ENCODE peak calls at places on chromosomes 7 and 10, in five cellular contexts. T, Q, G, H and D are unnamed samples.

GRCh38 chr7:110399421-110399820 is 691.5 kb upstream of the LRRN3 start:
- DNase-seq in T (peak), Q (no peak), G (no peak), H (no peak), D (no peak)

GRCh38 chr10:68666280-68666760 is 54.7 kb upstream of the CCAR1 start:
- DNase-seq in T (peak), Q (no peak), G (peak), H (no peak), D (no peak)

GRCh38 chr7:117937726-117938483 is 64.7 kb upstream of the CTTNBP2 start:
- DNase-seq in T (no peak), Q (no peak), G (no peak), H (no peak), D (no peak)

GRCh38 chr10:126124923-126125322 is 228.6 kb downstream of the FANK1 start:
- DNase-seq in T (peak), Q (no peak), G (no peak), H (no peak), D (no peak)

GRCh38 chr10:14360951-14361350 is 30.2 kb upstream of the FRMD4A start:
- DNase-seq in T (no peak), Q (no peak), G (no peak), H (no peak), D (no peak)

GRCh38 chr7:157795199-157795598 is 458.4 kb downstream of the DNAJB6 start:
- DNase-seq in T (no peak), Q (no peak), G (no peak), H (no peak), D (no peak)

GRCh38 chr10:43229208-43230061 is 37.4 kb downstream of the RASGEF1A start:
- DNase-seq in T (no peak), Q (no peak), G (no peak), H (peak), D (peak)

GRCh38 chr7:95468071-95468470 is 17.7 kb upstream of the ASB4 start:
- DNase-seq in T (no peak), Q (no peak), G (no peak), H (no peak), D (no peak)

GRCh38 chr7:157043745-157044144 is 33.3 kb upstream of the MNX1 start:
- DNase-seq in T (peak), Q (no peak), G (no peak), H (no peak), D (no peak)

GRCh38 chr7:142873281-142873784 is 12.2 kb downstream of the TRPV6 start:
- DNase-seq in T (no peak), Q (peak), G (no peak), H (no peak), D (peak)

GRCh38 chr7:99143853-99144672 is at the start of gene SMURF1:
- DNase-seq in T (peak), Q (peak), G (peak), H (peak), D (peak)

GRCh38 chr7:46534593-46535271 is 613.7 kb upstream of the IGFBP3 start:
- DNase-seq in T (peak), Q (no peak), G (no peak), H (no peak), D (peak)

GRCh38 chr7:111074071-111074771 is 16.7 kb upstream of the LRRN3 start:
- DNase-seq in T (no peak), Q (no peak), G (peak), H (no peak), D (no peak)

GRCh38 chr10:103676058-103676785 is 179.2 kb downstream of the SH3PXD2A start:
- DNase-seq in T (peak), Q (no peak), G (peak), H (no peak), D (no peak)

GRCh38 chr10:60731134-60731883 is 47.0 kb upstream of the CDK1 start:
- DNase-seq in T (peak), Q (no peak), G (peak), H (no peak), D (no peak)

GRCh38 chr7:92133737-92134270 is 473 bp downstream of the CYP51A1 start:
- DNase-seq in T (peak), Q (peak), G (no peak), H (no peak), D (peak)

GRCh38 chr10:121910673-121911420 is 17.0 kb downstream of the ATE1 start:
- DNase-seq in T (peak), Q (no peak), G (peak), H (no peak), D (no peak)

GRCh38 chr7:101031082-101031481 is 11.2 kb downstream of the MUC17 start:
- DNase-seq in T (no peak), Q (peak), G (peak), H (peak), D (peak)

GRCh38 chr7:39948375-39948774 is 1.7 kb upstream of the CDK13 start:
- DNase-seq in T (no peak), Q (no peak), G (no peak), H (no peak), D (no peak)

GRCh38 chr7:157522189-157522588 is 185.4 kb downstream of the DNAJB6 start:
- DNase-seq in T (no peak), Q (no peak), G (no peak), H (no peak), D (no peak)

GRCh38 chr7:151408839-151409554 is 841 bp downstream of the WDR86 start:
- DNase-seq in T (no peak), Q (no peak), G (no peak), H (peak), D (peak)

GRCh38 chr10:45545150-45545549 is 127.4 kb downstream of the ZFAND4 start:
- DNase-seq in T (no peak), Q (no peak), G (no peak), H (no peak), D (no peak)

GRCh38 chr10:52261362-52261761 is 52.7 kb upstream of the DKK1 start:
- DNase-seq in T (no peak), Q (no peak), G (peak), H (no peak), D (no peak)

GRCh38 chr7:23470290-23471089 is at the start of gene IGF2BP3:
- DNase-seq in T (peak), Q (peak), G (peak), H (peak), D (peak)

GRCh38 chr7:16223963-16224707 is 197.2 kb downstream of the CRPPA start:
- DNase-seq in T (no peak), Q (no peak), G (no peak), H (no peak), D (no peak)

GRCh38 chr10:80110986-80111385 is 21.5 kb upstream of the PLAC9 start:
- DNase-seq in T (no peak), Q (no peak), G (no peak), H (no peak), D (no peak)

GRCh38 chr7:85682819-85683218 is 496.0 kb upstream of the SEMA3D start:
- DNase-seq in T (peak), Q (no peak), G (peak), H (no peak), D (no peak)

GRCh38 chr7:3832199-3832598 is 531.1 kb downstream of the SDK1 start:
- DNase-seq in T (no peak), Q (no peak), G (no peak), H (no peak), D (no peak)

GRCh38 chr10:43194266-43194665 is 56.0 kb downstream of the CSGALNACT2 start:
- DNase-seq in T (no peak), Q (no peak), G (no peak), H (no peak), D (no peak)

GRCh38 chr7:54880326-54880989 is 121.4 kb upstream of the SEC61G start:
- DNase-seq in T (no peak), Q (no peak), G (no peak), H (no peak), D (no peak)

GRCh38 chr7:130063036-130063435 is 7.3 kb upstream of the KLHDC10 start:
- DNase-seq in T (peak), Q (peak), G (no peak), H (peak), D (peak)

GRCh38 chr7:3399858-3400257 is 98.8 kb downstream of the SDK1 start:
- DNase-seq in T (peak), Q (no peak), G (peak), H (peak), D (peak)

GRCh38 chr7:94877731-94878670 is 29.4 kb upstream of the PPP1R9A start:
- DNase-seq in T (no peak), Q (no peak), G (peak), H (no peak), D (no peak)

GRCh38 chr10:74334221-74334620 is 183.2 kb downstream of the ADK start:
- DNase-seq in T (no peak), Q (no peak), G (no peak), H (no peak), D (no peak)

GRCh38 chr7:139798892-139799291 is 21.1 kb upstream of the HIPK2 start:
- DNase-seq in T (no peak), Q (no peak), G (no peak), H (no peak), D (no peak)

GRCh38 chr7:22452142-22452763 is 47.7 kb downstream of the STEAP1B start:
- DNase-seq in T (peak), Q (peak), G (no peak), H (peak), D (peak)

GRCh38 chr7:159038066-159038465 is 106.6 kb downstream of the VIPR2 start:
- DNase-seq in T (no peak), Q (no peak), G (no peak), H (no peak), D (no peak)

GRCh38 chr10:117373848-117374505 is 1.3 kb downstream of the PDZD8 start:
- DNase-seq in T (peak), Q (peak), G (peak), H (no peak), D (peak)

GRCh38 chr10:6035101-6035834 is 26.9 kb downstream of the IL2RA start:
- DNase-seq in T (no peak), Q (no peak), G (no peak), H (no peak), D (no peak)

DNA sequence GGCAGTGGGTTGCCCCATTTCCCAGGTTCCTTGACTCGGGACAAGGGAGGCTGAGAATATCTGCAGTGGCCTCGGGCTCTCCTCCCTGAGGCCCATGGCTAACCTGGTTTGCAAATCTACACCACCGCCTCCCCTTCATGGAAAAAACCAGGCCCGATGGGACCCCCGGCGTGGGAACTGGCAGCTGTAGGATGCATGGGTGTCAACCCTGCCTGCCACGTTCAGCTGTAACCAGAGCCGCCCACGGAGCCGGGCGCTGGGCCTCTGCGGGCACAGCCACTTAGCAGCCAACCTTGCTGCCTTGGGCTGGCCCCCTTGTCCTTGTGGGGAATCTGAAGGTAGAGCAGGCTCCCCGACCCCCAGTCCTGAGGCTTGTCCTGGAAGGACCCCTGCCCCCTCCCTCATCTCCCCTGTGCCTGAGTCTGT is 1.6 kb downstream of the PWWP2B start:
- DNase-seq in T (no peak), Q (no peak), G (no peak), H (no peak), D (no peak)
- H2AFZ ChIP-seq in T (no peak), Q (no peak), G (no peak), H (no peak), D (no peak)

GRCh38 chr10:77927343-77928256 is 1.0 kb upstream of the DLG5 start:
- DNase-seq in T (peak), Q (no peak), G (no peak), H (no peak), D (peak)
- TF ChIP-seq EZH2 in T (peak), Q (no peak), G (no peak), H (no peak), D (no peak)

DNA sequence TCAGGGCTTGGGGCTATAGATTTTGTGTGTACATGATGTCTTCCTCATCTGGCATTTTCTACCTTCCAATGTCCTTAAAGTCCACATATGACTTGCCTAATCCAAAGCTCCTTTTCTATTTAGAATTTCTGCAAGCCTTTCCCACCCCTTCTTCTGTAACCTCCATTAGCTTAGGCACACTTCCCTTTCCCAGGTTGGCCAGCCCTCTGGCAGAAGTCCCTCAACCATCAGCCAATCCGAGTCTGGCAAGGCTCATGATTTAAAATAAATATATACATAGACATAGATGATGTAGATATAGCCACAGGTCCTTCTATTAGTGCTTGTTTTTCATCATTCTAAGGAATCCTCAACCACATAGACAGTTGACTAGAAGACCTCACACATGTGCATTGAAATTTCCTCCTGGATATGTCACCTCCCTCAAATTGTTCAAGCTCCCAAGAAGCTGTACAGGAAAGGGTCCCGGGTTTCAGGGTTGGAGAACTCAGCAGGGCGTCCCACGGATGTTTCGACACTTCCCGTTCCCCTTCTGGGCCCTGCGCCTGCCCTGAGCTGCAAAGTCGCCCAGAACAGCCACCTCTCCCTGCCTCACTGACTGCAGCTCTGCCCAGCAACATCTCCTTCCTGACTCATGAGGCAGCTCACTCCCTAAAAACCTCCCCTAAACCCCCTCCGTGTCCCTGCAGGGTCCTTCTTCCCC is 20.4 kb upstream of the PIK3AP1 start:
- DNase-seq in T (no peak), Q (no peak), G (no peak), H (no peak), D (no peak)
- H2AFZ ChIP-seq in T (no peak), Q (peak), G (no peak), H (no peak), D (no peak)

DNA sequence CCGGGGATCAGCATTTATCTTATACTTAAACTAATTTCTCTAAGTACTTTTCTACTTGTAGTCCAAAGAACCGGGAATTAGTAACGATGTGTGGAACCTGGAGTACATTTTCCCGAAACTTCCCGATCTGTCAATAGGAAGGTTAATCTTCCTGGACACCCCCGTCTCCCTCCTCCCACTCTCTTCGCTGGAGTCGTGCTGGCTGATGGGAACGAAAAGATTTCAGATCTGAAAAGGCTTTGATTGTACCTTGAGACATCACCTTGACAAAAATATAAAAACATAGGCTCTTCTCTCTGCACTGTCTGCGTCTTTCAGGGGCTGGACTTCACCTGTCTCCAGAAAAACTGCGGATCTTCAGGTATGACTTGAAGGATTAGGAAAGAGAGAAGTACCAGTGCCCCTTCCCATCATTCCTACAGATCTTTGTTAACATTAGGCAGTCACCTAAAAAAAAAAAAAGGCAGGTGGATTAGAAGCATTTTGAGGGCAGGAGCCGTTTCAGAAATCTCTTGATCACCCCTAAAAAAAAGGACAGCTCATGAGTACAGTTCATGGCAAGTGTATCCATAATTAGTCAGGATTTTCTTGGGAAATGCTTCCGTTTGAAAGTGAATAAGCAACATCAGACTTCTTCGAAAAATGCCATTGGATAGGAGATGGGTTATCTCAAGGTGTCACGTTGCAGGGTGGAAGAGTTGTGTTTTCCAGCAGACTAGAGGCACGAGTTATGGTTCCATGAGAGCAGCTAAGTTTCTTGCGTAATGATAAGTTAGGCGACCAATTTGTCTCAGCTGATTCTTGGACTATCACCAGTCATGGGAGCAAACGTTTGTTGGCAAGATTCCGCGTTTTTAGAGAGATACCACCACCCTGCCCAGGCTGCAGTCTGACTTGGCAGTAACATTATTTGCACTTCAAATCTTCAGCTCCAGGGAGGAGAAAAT is 7.8 kb upstream of the BAMBI start:
- DNase-seq in T (no peak), Q (no peak), G (no peak), H (no peak), D (peak)
- TF ChIP-seq EZH2 in T (no peak), Q (no peak), G (no peak), H (no peak), D (no peak)

GRCh38 chr10:49001402-49001801 is 61.8 kb upstream of the LRRC18 start:
- DNase-seq in T (no peak), Q (peak), G (no peak), H (no peak), D (peak)

GRCh38 chr10:49007128-49007527 is 67.5 kb upstream of the LRRC18 start:
- DNase-seq in T (no peak), Q (no peak), G (no peak), H (no peak), D (no peak)

GRCh38 chr10:49005270-49005669 is 65.6 kb upstream of the LRRC18 start:
- DNase-seq in T (no peak), Q (no peak), G (no peak), H (no peak), D (no peak)

GRCh38 chr10:49000437-49001398 is 61.1 kb upstream of the LRRC18 start:
- DNase-seq in T (no peak), Q (no peak), G (no peak), H (no peak), D (no peak)

DNA sequence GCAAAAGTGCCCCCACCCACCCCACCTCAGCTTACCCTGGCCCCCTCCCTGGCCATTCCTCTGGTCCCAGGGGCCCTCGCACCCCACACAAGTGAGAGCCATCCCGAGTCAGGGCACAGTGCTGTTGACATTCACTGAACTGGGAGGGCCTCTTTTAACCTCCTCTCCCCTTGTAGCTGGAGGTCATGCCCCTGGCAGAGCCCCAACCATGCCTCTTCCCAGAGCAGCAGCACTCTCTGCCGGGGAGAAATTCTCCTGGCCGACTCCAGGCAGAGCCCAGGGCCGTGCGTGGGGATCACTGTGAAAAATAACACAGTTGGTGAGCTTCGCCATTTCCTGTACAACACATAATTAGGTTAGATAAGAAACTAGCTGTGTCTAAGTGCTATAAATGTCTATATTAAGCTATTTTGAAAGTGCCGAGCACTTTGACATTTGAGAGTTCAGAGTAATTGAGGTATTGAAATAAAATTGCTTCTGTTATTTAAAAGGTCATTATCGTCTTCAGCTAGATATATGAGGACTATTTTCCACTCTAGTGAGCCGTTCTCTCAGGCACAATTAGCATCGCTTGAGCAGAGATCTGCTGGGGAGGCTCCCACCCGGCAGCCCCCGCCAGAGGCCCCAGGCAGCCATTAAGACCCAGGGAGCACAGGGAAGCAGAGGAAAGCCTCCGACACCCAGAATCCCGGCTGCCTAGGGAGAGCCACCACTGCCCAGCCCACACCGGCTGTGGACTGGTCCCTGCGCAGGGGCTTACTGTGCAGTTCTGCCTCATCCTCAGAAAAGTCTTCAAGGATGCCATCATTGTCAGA is 62.4 kb upstream of the LRRC18 start:
- DNase-seq in T (no peak), Q (no peak), G (no peak), H (no peak), D (no peak)
- H2AFZ ChIP-seq in T (no peak), Q (peak), G (no peak), H (no peak), D (peak)